ENCODE peak calls at places on chromosomes 12 and 14, in seven cellular contexts. X is transverse colon, N is IMR-90, M is sigmoid colon, D is heart left ventricle, E is tibial nerve, R is body of pancreas. B is an unnamed sample.
A peak's percentile ranks its signal among the peaks of the same experiment; 100 is the strongest.

GRCh38 chr12:115794659-115795081 is 482.8 kb downstream of the MED13L start:
- DNase-seq in X (peak; percentile 41), N (no peak), M (no peak), D (no peak), E (no peak), R (no peak), B (no peak)

GRCh38 chr12:103053089-103053488 is 95.6 kb downstream of the ASCL1 start:
- DNase-seq in X (no peak), N (no peak), M (no peak), D (no peak), E (no peak), R (no peak), B (no peak)

GRCh38 chr12:92927436-92928116 is 1.5 kb downstream of the EEA1 start:
- DNase-seq in X (no peak), N (peak; percentile 77), M (no peak), D (no peak), E (no peak), R (no peak), B (no peak)

GRCh38 chr14:53793790-53794560 is 162.7 kb downstream of the BMP4 start:
- DNase-seq in X (peak; percentile 11), N (no peak), M (peak; percentile 69), D (no peak), E (no peak), R (peak; percentile 3), B (no peak)

GRCh38 chr14:66359500-66359899 is 126.7 kb upstream of the CCDC196 start:
- DNase-seq in X (no peak), N (peak; percentile 64), M (no peak), D (no peak), E (no peak), R (peak; percentile 21), B (no peak)

GRCh38 chr14:67734675-67735074 is 33.0 kb downstream of the RDH12 start:
- DNase-seq in X (no peak), N (peak; percentile 20), M (no peak), D (no peak), E (no peak), R (no peak), B (no peak)

GRCh38 chr14:42222924-42223471 is 616.3 kb downstream of the LRFN5 start:
- DNase-seq in X (peak; percentile 8), N (peak; percentile 83), M (no peak), D (peak; percentile 24), E (no peak), R (no peak), B (no peak)

GRCh38 chr12:39309516-39309915 is 133.4 kb downstream of the KIF21A start:
- DNase-seq in X (no peak), N (no peak), M (no peak), D (no peak), E (no peak), R (no peak), B (no peak)

GRCh38 chr12:30696486-30696885 is 817 bp upstream of the IPO8 start:
- DNase-seq in X (no peak), N (no peak), M (no peak), D (no peak), E (no peak), R (no peak), B (peak; percentile 75)

GRCh38 chr12:13046914-13047472 is 2.8 kb downstream of the FAM234B start:
- DNase-seq in X (no peak), N (no peak), M (no peak), D (no peak), E (no peak), R (no peak), B (no peak)

GRCh38 chr12:32671930-32672785 is 6.9 kb upstream of the DNM1L start:
- DNase-seq in X (peak; percentile 36), N (peak; percentile 83), M (no peak), D (no peak), E (no peak), R (peak; percentile 73), B (no peak)

GRCh38 chr14:99241314-99242035 is 30.5 kb downstream of the BCL11B start:
- DNase-seq in X (no peak), N (no peak), M (no peak), D (no peak), E (no peak), R (no peak), B (no peak)

GRCh38 chr12:45914090-45914489 is 76.3 kb downstream of the SCAF11 start:
- DNase-seq in X (no peak), N (peak; percentile 91), M (no peak), D (no peak), E (no peak), R (no peak), B (no peak)

GRCh38 chr12:27014859-27015729 is 910 bp upstream of the TM7SF3 start:
- DNase-seq in X (no peak), N (no peak), M (no peak), D (no peak), E (no peak), R (no peak), B (no peak)

GRCh38 chr12:118188690-118189371 is 52.9 kb downstream of the PEBP1 start:
- DNase-seq in X (no peak), N (peak; percentile 60), M (peak; percentile 75), D (peak; percentile 51), E (peak; percentile 26), R (peak; percentile 20), B (no peak)

GRCh38 chr12:12990700-12991468 is 9.2 kb downstream of the HEBP1 start:
- DNase-seq in X (no peak), N (no peak), M (no peak), D (no peak), E (no peak), R (peak; percentile 18), B (no peak)

GRCh38 chr12:131600160-131600532 is 110.7 kb upstream of the SFSWAP start:
- DNase-seq in X (no peak), N (no peak), M (no peak), D (no peak), E (no peak), R (no peak), B (no peak)

GRCh38 chr12:118237053-118237665 is 101.2 kb downstream of the PEBP1 start:
- DNase-seq in X (no peak), N (no peak), M (no peak), D (no peak), E (no peak), R (peak; percentile 3), B (no peak)

GRCh38 chr14:54259821-54260220 is 137.0 kb upstream of the CDKN3 start:
- DNase-seq in X (no peak), N (no peak), M (no peak), D (no peak), E (no peak), R (no peak), B (no peak)

GRCh38 chr14:101708853-101709532 is 52.5 kb upstream of the PPP2R5C start:
- DNase-seq in X (no peak), N (no peak), M (no peak), D (no peak), E (no peak), R (no peak), B (no peak)

GRCh38 chr12:25500651-25501050 is 52.4 kb downstream of the LMNTD1 start:
- DNase-seq in X (no peak), N (no peak), M (no peak), D (no peak), E (no peak), R (no peak), B (no peak)

GRCh38 chr14:71155743-71156142 is 248.5 kb downstream of the PCNX1 start:
- DNase-seq in X (no peak), N (no peak), M (peak; percentile 24), D (no peak), E (no peak), R (no peak), B (no peak)

GRCh38 chr12:68745904-68746571 is at the start of gene SLC35E3:
- DNase-seq in X (peak; percentile 96), N (peak; percentile 75), M (peak; percentile 95), D (peak; percentile 96), E (peak; percentile 85), R (peak; percentile 92), B (peak; percentile 100)

GRCh38 chr12:76284816-76285750 is 63.1 kb downstream of the BBS10 start:
- DNase-seq in X (no peak), N (peak; percentile 73), M (no peak), D (no peak), E (no peak), R (no peak), B (no peak)

DNA sequence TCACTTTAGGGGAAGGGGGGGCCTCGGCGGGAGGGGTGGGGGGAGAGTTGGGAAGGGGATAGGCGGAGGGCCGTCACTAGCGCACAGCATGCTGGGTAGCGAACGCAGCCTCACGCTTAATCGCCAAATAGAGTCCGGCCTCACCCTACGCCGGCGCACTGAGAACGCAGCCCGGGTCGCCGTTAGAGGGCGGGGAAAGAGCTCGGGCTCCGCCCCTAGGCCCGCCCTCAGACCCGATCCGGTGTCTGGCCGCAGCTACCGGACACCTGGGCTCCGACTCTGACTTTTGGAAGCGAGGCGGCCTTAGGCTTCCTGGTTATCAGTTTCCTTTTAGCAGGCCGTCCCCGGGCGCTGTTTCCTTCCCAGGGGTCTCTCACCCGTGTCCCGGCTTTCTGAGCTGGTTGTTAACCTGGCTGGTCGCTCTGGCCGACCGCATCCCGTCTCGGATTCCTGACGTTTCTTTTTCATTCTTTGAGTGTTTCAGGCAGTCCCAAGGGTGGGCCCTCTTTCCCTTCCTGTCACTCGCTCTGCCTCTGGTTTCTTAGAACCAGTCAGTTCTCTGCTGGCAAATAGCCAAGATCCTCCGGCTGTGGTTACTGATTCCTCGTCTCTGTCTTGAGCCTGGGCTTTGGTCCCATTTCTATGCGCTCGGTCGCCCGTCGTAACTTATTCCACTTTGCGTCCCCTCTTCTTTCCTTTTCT is 367 bp upstream of the STRN3 start:
- DNase-seq in X (peak; percentile 97), N (peak; percentile 97), M (peak; percentile 99), D (peak; percentile 98), E (peak; percentile 91), R (peak; percentile 98), B (peak; percentile 99)
- TF ChIP-seq POLR2A in X (peak; percentile 80), N (peak; percentile 67), M (peak; percentile 59), D (no peak), E (peak; percentile 29), R (peak; percentile 89), B (peak; percentile 55)

GRCh38 chr12:54286042-54286931 is 5.8 kb downstream of the HNRNPA1 start:
- DNase-seq in X (no peak), N (no peak), M (no peak), D (no peak), E (no peak), R (no peak), B (no peak)
- TF ChIP-seq POLR2A in X (peak; percentile 10), N (peak; percentile 35), M (no peak), D (no peak), E (no peak), R (no peak), B (no peak)

GRCh38 chr12:180445-180844 is 33.5 kb downstream of the SLC6A12 start:
- DNase-seq in X (peak; percentile 44), N (peak; percentile 58), M (no peak), D (peak; percentile 75), E (peak; percentile 23), R (peak; percentile 60), B (no peak)
- TF ChIP-seq POLR2A in X (no peak), N (no peak), M (no peak), D (no peak), E (no peak), R (no peak), B (no peak)

DNA sequence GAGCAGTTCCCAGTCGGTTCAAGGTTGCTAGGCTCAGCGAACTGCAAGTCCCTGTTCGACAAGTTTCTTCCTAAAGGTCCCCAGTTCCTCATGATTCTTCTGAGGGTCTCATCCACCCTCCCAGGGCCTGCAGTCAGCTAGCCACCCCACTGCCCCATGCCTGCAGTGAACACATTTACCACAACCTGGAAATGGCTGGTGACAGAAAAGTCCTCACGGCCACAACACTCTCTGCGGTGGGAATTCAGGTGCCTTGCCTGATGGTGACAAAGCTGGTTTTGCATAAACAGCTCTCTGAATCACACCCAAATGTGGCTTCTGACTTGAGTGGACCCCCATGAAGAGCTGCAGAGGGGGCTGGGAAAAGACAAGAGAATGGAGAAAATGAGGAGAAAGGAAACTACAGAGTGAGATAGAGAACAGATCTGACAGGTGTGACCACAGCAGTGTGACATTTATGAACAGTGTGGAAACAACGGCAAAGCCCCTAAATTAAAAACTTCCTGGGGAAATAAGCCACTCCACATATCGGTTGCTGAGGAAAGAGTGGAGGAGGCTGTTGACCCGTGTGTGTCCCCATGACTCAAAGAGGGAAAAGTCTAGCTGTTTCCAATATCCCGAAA is 1.3 kb upstream of the CD27 start:
- DNase-seq in X (no peak), N (no peak), M (peak; percentile 36), D (no peak), E (no peak), R (no peak), B (no peak)
- TF ChIP-seq POLR2A in X (no peak), N (no peak), M (no peak), D (no peak), E (no peak), R (no peak), B (no peak)

B was measured in spleen.